ENCODE peak calls at places on chromosomes 3 and 15, in five cellular contexts. Z, G, D, U and Y are unnamed samples.

GRCh38 chr15:85974348-85974705 is 105.3 kb upstream of the AGBL1 start:
- DNase-seq in Z (no peak), G (no peak), D (no peak), U (no peak), Y (no peak)

GRCh38 chr3:128794067-128794768 is 68.2 kb downstream of the RAB7A start:
- DNase-seq in Z (peak; percentile 96), G (no peak), D (peak; percentile 25), U (no peak), Y (no peak)

GRCh38 chr15:91469627-91470567 is 369.8 kb downstream of the SV2B start:
- DNase-seq in Z (no peak), G (no peak), D (peak; percentile 59), U (no peak), Y (no peak)

GRCh38 chr15:41817327-41817726 is 10.6 kb upstream of the JMJD7 start:
- DNase-seq in Z (no peak), G (no peak), D (no peak), U (no peak), Y (no peak)

GRCh38 chr3:133792171-133792763 is 13.3 kb upstream of the SRPRB start:
- DNase-seq in Z (no peak), G (no peak), D (no peak), U (peak; percentile 63), Y (no peak)

GRCh38 chr15:41010335-41010734 is 57.1 kb downstream of the CHAC1 start:
- DNase-seq in Z (no peak), G (no peak), D (peak; percentile 63), U (no peak), Y (no peak)

GRCh38 chr15:81209635-81210034 is 13.0 kb downstream of the IL16 start:
- DNase-seq in Z (no peak), G (no peak), D (no peak), U (no peak), Y (no peak)

GRCh38 chr3:195102609-195103467 is 168.1 kb downstream of the XXYLT1 start:
- DNase-seq in Z (peak; percentile 94), G (peak; percentile 29), D (peak; percentile 87), U (no peak), Y (no peak)

GRCh38 chr15:55358471-55358870 is 39.4 kb downstream of the PIGB start:
- DNase-seq in Z (no peak), G (no peak), D (no peak), U (no peak), Y (no peak)

GRCh38 chr15:77457619-77458265 is 37.1 kb downstream of the HMG20A start:
- DNase-seq in Z (no peak), G (no peak), D (no peak), U (peak; percentile 21), Y (no peak)

DNA sequence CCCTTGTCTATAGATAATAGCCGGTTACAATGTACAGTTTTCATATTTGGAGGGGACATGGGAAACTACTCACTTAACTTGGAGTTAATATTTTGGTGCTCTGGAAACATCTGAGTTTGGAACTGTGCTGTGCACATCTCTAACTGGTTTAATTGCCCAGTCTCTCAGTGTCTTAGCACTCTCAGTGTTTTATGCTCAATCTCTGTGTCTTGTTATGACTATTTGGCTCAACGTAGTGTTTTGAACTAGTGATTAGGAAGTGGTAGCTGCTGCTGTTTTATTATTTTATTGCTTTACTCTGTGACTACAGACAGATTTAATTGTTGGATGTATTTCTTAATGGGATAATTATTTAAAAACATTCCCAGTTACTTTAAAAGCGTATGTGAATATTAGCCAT is 17.0 kb downstream of the FNDC3B start:
- DNase-seq in Z (no peak), G (no peak), D (peak; percentile 29), U (no peak), Y (no peak)
- H3K27ac ChIP-seq in Z (peak overlapping the region; percentile 70), G (no peak overlapping the region), D (no peak overlapping the region), U (no peak overlapping the region), Y (no peak overlapping the region)

GRCh38 chr3:187370051-187370450 is 1.9 kb downstream of the RTP4 start:
- DNase-seq in Z (no peak), G (no peak), D (no peak), U (no peak), Y (no peak)

GRCh38 chr3:187368765-187369450 is 723 bp downstream of the RTP4 start:
- DNase-seq in Z (peak; percentile 87), G (no peak), D (peak; percentile 48), U (no peak), Y (no peak)

GRCh38 chr3:187367561-187368103 is 553 bp upstream of the RTP4 start:
- DNase-seq in Z (no peak), G (peak; percentile 75), D (no peak), U (no peak), Y (no peak)

GRCh38 chr3:187368251-187368733 is at the start of gene RTP4:
- DNase-seq in Z (peak; percentile 91), G (no peak), D (peak; percentile 91), U (peak; percentile 44), Y (no peak)
- H3K4me3 ChIP-seq in Z (peak within 1 kb of the TSS; percentile 74), G (peak within 1 kb of the TSS; percentile 87), D (peak within 1 kb of the TSS; percentile 83), U (peak within 1 kb of the TSS; percentile 25), Y (no peak within 1 kb of the TSS)

GRCh38 chr3:46925585-46925934 is 48.0 kb downstream of the PTH1R start:
- DNase-seq in Z (no peak), G (peak; percentile 55), D (no peak), U (no peak), Y (no peak)
- H3K4me1 ChIP-seq in Z (peaks cover 10% of the 10 kb centered on the region), G (peaks cover 26% of the 10 kb centered on the region), D (peaks cover 10% of the 10 kb centered on the region), U (peaks cover 71% of the 10 kb centered on the region), Y (peaks cover 15% of the 10 kb centered on the region)

GRCh38 chr3:152285509-152285908 is 16.8 kb downstream of the MBNL1 start:
- DNase-seq in Z (no peak), G (no peak), D (no peak), U (no peak), Y (no peak)
- H3K27ac ChIP-seq in Z (no peak overlapping the region), G (no peak overlapping the region), D (no peak overlapping the region), U (no peak overlapping the region), Y (no peak overlapping the region)

GRCh38 chr15:35693286-35693685 is 147.3 kb upstream of the DPH6 start:
- DNase-seq in Z (no peak), G (no peak), D (no peak), U (no peak), Y (no peak)

GRCh38 chr15:35692256-35692867 is 146.4 kb upstream of the DPH6 start:
- DNase-seq in Z (no peak), G (no peak), D (no peak), U (no peak), Y (no peak)

GRCh38 chr15:35695002-35695401 is 149.0 kb upstream of the DPH6 start:
- DNase-seq in Z (no peak), G (no peak), D (no peak), U (no peak), Y (no peak)

GRCh38 chr15:35691176-35691761 is 145.3 kb upstream of the DPH6 start:
- DNase-seq in Z (no peak), G (no peak), D (no peak), U (no peak), Y (no peak)

DNA sequence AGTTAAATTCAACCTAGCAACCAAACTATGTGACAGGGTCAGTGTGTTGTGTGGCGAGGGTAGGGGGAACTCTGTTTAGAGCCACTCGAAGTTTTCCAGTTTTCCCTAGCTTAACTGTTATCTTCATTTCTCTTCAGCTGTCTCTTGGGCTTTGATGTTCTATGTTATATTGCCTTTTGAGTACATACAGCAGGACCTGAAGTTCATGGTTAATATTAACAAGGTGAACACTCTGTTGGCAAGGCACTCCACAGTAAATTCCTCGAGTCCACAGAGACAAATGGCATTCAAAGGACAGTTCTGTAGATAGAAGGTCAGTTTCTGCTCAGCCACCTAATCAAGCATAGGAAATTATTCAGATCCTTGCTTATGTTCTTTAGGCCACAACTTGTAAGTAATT is 147.9 kb upstream of the DPH6 start:
- DNase-seq in Z (no peak), G (no peak), D (peak; percentile 84), U (no peak), Y (no peak)
- H3K4me3 ChIP-seq in Z (no peak overlapping the region), G (no peak overlapping the region), D (no peak overlapping the region), U (no peak overlapping the region), Y (no peak overlapping the region)

GRCh38 chr3:53238051-53238850 is 17.6 kb downstream of the TKT start:
- DNase-seq in Z (peak; percentile 99), G (peak; percentile 86), D (peak; percentile 93), U (no peak), Y (no peak)
- H3K4me1 ChIP-seq in Z (peaks cover 42% of the 10 kb centered on the region), G (peaks cover 32% of the 10 kb centered on the region), D (peaks cover 5% of the 10 kb centered on the region), U (peaks cover 6% of the 10 kb centered on the region), Y (no peaks in the 10 kb centered on the region)

GRCh38 chr3:107206141-107206540 is 171.1 kb upstream of the CCDC54 start:
- DNase-seq in Z (no peak), G (no peak), D (peak; percentile 45), U (peak; percentile 35), Y (peak; percentile 82)

GRCh38 chr3:107205354-107205753 is 171.9 kb upstream of the CCDC54 start:
- DNase-seq in Z (no peak), G (no peak), D (no peak), U (no peak), Y (no peak)

GRCh38 chr3:107208100-107208499 is 169.1 kb upstream of the CCDC54 start:
- DNase-seq in Z (peak; percentile 73), G (no peak), D (peak; percentile 3), U (no peak), Y (peak; percentile 97)

GRCh38 chr3:107208796-107209195 is 168.4 kb upstream of the CCDC54 start:
- DNase-seq in Z (no peak), G (no peak), D (no peak), U (no peak), Y (no peak)

DNA sequence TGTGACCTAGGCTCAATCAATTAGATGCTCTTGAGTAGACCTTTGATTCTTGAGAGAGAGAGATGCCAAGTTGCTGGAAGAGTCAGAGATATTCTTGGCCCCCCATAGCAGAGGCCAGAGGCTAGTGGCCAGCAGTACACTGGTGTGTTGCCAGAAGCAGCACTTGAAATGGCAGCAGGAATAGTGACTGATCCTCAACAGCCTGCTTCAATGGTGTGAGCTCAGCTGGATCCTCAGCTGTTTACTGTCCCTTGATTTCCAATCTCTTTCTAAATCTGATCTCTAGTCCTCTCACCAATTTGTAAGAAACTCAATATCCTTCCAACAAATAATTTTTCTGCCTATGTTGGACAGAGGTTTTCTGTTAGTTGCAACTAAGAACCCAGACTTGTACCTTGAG is 170.3 kb upstream of the CCDC54 start:
- DNase-seq in Z (no peak), G (no peak), D (no peak), U (no peak), Y (peak; percentile 12)
- H3K27ac ChIP-seq in Z (peak overlapping the region; percentile 84), G (no peak overlapping the region), D (no peak overlapping the region), U (no peak overlapping the region), Y (peak overlapping the region; percentile 77)

GRCh38 chr3:170363471-170363994 is 6.0 kb downstream of the SKIL start:
- DNase-seq in Z (no peak), G (no peak), D (no peak), U (no peak), Y (no peak)

GRCh38 chr3:170368921-170369320 is 11.4 kb downstream of the SKIL start:
- DNase-seq in Z (no peak), G (no peak), D (no peak), U (no peak), Y (no peak)

GRCh38 chr3:170367797-170368196 is 10.3 kb downstream of the SKIL start:
- DNase-seq in Z (no peak), G (no peak), D (no peak), U (peak; percentile 51), Y (no peak)

GRCh38 chr3:170361711-170362110 is 4.2 kb downstream of the SKIL start:
- DNase-seq in Z (no peak), G (no peak), D (no peak), U (no peak), Y (no peak)

DNA sequence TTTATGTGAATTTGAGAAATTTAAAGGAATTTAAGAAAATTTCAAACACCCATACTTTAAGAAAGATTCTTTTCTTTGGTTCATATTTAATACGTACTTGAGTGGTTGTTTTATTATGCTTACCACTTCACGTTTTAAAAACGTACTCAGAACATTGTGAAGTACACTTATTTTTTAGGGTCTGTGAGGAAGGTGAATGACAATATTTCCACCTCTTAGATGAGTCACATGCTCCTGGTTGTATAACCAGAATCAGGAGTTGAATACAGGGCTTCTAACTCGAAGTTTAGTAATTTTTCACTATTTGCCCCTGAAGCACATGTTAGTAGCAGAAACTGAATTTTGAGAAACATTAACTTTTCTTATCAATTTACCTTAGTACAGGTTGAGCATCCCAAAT is 7.5 kb downstream of the SKIL start:
- DNase-seq in Z (no peak), G (no peak), D (no peak), U (no peak), Y (no peak)
- H3K4me3 ChIP-seq in Z (no peak overlapping the region), G (peak overlapping the region; percentile 22), D (no peak overlapping the region), U (peak overlapping the region; percentile 97), Y (no peak overlapping the region)